ENCODE peak calls at places on chromosome 13, in ten cellular contexts. L is CD4-positive, alpha-beta memory T cell; V is IMR-90; D is osteoblast; U is lower leg skin; G is A549; Y is H1; Z is mesendoderm; N is mammary epithelial cell; X is vagina. J is an unnamed sample.

GRCh38 chr13:51152713-51153112 is 41.6 kb upstream of the C13orf42 start:
- DNase-seq in Z (peak; percentile 55), N (no peak), V (no peak), D (no peak), U (no peak), Y (peak; percentile 42), X (no peak), L (no peak), G (no peak), J (no peak)

GRCh38 chr13:53694814-53695533 is 666.4 kb downstream of the OLFM4 start:
- DNase-seq in Z (peak; percentile 44), N (no peak), U (no peak), V (no peak), L (no peak), Y (no peak), G (no peak), D (no peak), X (no peak), J (no peak)

GRCh38 chr13:53501387-53501786 is 472.8 kb downstream of the OLFM4 start:
- DNase-seq in Y (no peak), U (no peak), V (no peak), Z (no peak), L (no peak), G (no peak), X (no peak), N (no peak), D (no peak), J (no peak)

GRCh38 chr13:27487776-27488175 is 37.4 kb upstream of the MTIF3 start:
- DNase-seq in Y (no peak), U (no peak), D (no peak), X (no peak), N (no peak), Z (no peak), L (no peak), G (no peak), V (no peak), J (no peak)

GRCh38 chr13:67469623-67470022 is 239.5 kb upstream of the PCDH9 start:
- DNase-seq in U (no peak), Z (no peak), D (no peak), Y (no peak), L (no peak), X (no peak), N (no peak), V (no peak), G (no peak), J (no peak)

GRCh38 chr13:77918391-77919261 is at the start of gene EDNRB:
- DNase-seq in G (no peak), V (peak; percentile 17), D (peak; percentile 38), X (no peak), U (peak; percentile 22), Y (peak; percentile 77), N (peak; percentile 45), Z (peak; percentile 74), L (no peak), J (peak; percentile 62)

GRCh38 chr13:53382008-53382407 is 353.4 kb downstream of the OLFM4 start:
- DNase-seq in Z (peak; percentile 44), X (no peak), L (no peak), G (no peak), D (no peak), V (no peak), Y (no peak), N (no peak), U (no peak), J (no peak)

GRCh38 chr13:43006893-43007631 is 15.0 kb upstream of the EPSTI1 start:
- DNase-seq in Y (no peak), X (no peak), D (no peak), G (no peak), N (peak; percentile 42), U (no peak), L (no peak), Z (peak; percentile 50), V (peak; percentile 63), J (no peak)

GRCh38 chr13:62704795-62705329 is 1289.2 kb upstream of the PCDH20 start:
- DNase-seq in Y (no peak), V (no peak), L (no peak), G (no peak), D (no peak), U (no peak), X (no peak), Z (no peak), N (no peak), J (no peak)

GRCh38 chr13:83183439-83184149 is 698.7 kb downstream of the SLITRK1 start:
- DNase-seq in V (no peak), D (no peak), L (no peak), X (no peak), G (no peak), N (no peak), Y (no peak), U (no peak), Z (peak; percentile 10), J (no peak)

GRCh38 chr13:112769615-112770014 is 79.8 kb downstream of the ATP11A start:
- DNase-seq in V (no peak), X (no peak), D (peak; percentile 72), N (no peak), Z (no peak), L (no peak), Y (no peak), U (no peak), G (no peak), J (no peak)

GRCh38 chr13:31965361-31966066 is 66.1 kb upstream of the FRY start:
- DNase-seq in Z (no peak), V (peak; percentile 84), G (no peak), D (no peak), L (peak; percentile 20), U (no peak), Y (no peak), X (no peak), N (peak; percentile 59), J (no peak)

GRCh38 chr13:85236431-85236830 is 562.8 kb downstream of the SLITRK6 start:
- DNase-seq in Y (no peak), Z (no peak), U (no peak), G (peak; percentile 52), X (no peak), N (peak; percentile 77), V (peak; percentile 54), D (no peak), L (no peak), J (no peak)

GRCh38 chr13:28819748-28820098 is 416 bp upstream of the MTUS2 start:
- DNase-seq in L (peak; percentile 49), V (peak; percentile 32), N (no peak), Z (peak; percentile 77), D (peak; percentile 96), G (peak; percentile 41), Y (peak; percentile 92), X (no peak), U (no peak), J (peak; percentile 59)

GRCh38 chr13:20291037-20291436 is 58.9 kb upstream of the GJB6 start:
- DNase-seq in Y (no peak), N (no peak), X (no peak), U (no peak), D (no peak), V (no peak), G (no peak), L (no peak), Z (no peak), J (no peak)

GRCh38 chr13:67238277-67238859 is 8.2 kb upstream of the PCDH9 start:
- DNase-seq in G (no peak), D (peak; percentile 71), N (peak; percentile 9), V (peak; percentile 36), Y (no peak), U (no peak), Z (peak; percentile 13), X (no peak), L (peak; percentile 34), J (no peak)

GRCh38 chr13:51861728-51862300 is at the start of gene CCDC70:
- DNase-seq in L (no peak), D (no peak), N (peak; percentile 9), U (no peak), X (no peak), V (peak; percentile 39), Z (no peak), G (peak; percentile 8), Y (no peak), J (no peak)

GRCh38 chr13:25619897-25620296 is 248.1 kb downstream of the ATP8A2 start:
- DNase-seq in D (no peak), V (no peak), L (no peak), U (no peak), X (no peak), N (no peak), Z (no peak), Y (no peak), G (no peak), J (no peak)

GRCh38 chr13:27104606-27105005 is 67.0 kb downstream of the USP12 start:
- DNase-seq in G (no peak), L (no peak), X (no peak), N (no peak), D (no peak), Z (no peak), U (no peak), V (no peak), Y (no peak), J (no peak)

DNA sequence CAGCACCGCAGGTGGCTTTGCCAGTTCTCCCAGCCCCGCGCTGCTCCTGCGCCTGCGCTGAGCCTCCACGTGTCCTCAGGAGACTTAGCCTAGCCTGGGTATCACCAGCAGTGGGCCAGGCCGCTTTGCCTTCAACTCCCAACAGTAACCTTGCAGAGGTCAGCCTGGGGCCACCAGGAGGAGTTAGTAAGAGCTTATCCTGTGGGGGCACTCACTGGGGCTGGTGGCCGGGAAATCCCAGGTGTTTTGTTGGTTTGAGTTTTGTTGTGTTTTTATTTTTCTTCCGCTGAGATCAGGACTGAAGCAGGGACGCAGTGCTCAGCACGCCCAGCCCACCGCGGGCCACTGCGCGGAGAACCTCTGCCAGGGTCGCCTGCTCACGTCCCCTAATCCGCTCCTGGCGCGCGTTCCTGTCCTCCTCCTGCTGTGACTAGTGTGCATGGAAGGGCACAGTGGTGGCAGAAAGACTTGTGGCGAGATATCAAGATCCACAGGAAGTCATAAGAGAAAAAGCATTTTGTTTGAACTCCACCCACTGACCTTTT is 207.4 kb upstream of the RFC3 start:
- DNase-seq in Z (peak; percentile 83), Y (peak; percentile 56), X (no peak), N (no peak), G (peak; percentile 1), U (no peak), L (peak; percentile 62), D (peak; percentile 87), V (no peak), J (peak; percentile 52)
- H3K4me3 ChIP-seq in Z (no peak overlapping the region), Y (no peak overlapping the region), X (peak overlapping the region; percentile 3), N (no peak overlapping the region), G (no peak overlapping the region), U (no peak overlapping the region), L (peak overlapping the region; percentile 46), D (peak overlapping the region; percentile 75), V (no peak overlapping the region), J (peak overlapping the region; percentile 43)

GRCh38 chr13:114112826-114113322 is 19.5 kb downstream of the RASA3 start:
- DNase-seq in U (no peak), D (peak; percentile 29), X (no peak), L (no peak), Y (no peak), N (no peak), V (no peak), G (no peak), Z (peak; percentile 75), J (no peak)
- H3K4me3 ChIP-seq in U (no peak overlapping the region), D (no peak overlapping the region), X (no peak overlapping the region), L (no peak overlapping the region), Y (no peak overlapping the region), N (no peak overlapping the region), V (no peak overlapping the region), G (no peak overlapping the region), Z (no peak overlapping the region), J (no peak overlapping the region)

GRCh38 chr13:110266431-110266809 is 40.5 kb downstream of the COL4A1 start:
- DNase-seq in D (no peak), V (no peak), L (no peak), Y (no peak), U (no peak), Z (no peak), X (no peak), N (no peak), G (no peak), J (no peak)
- H3K4me3 ChIP-seq in D (no peak overlapping the region), V (no peak overlapping the region), L (no peak overlapping the region), Y (no peak overlapping the region), U (no peak overlapping the region), Z (no peak overlapping the region), X (peak overlapping the region; percentile 18), N (no peak overlapping the region), G (no peak overlapping the region), J (no peak overlapping the region)

GRCh38 chr13:80585531-80585930 is 244.6 kb upstream of the SPRY2 start:
- DNase-seq in U (no peak), D (no peak), X (no peak), G (no peak), V (no peak), L (no peak), Y (no peak), N (no peak), Z (no peak), J (no peak)
- H3K4me3 ChIP-seq in U (no peak overlapping the region), D (no peak overlapping the region), X (no peak overlapping the region), G (no peak overlapping the region), V (no peak overlapping the region), L (no peak overlapping the region), Y (no peak overlapping the region), N (no peak overlapping the region), Z (no peak overlapping the region), J (no peak overlapping the region)

J was measured in lower lobe of right lung.